ENCODE peak calls at places on chromosomes 4 and X, in nine cellular contexts. One of them, this sample, is unnamed.

GRCh38 chr4:121594796-121595526 is 101.8 kb downstream of the ANXA5 start:
- DNase-seq in fibroblast of pulmonary artery: peak; percentile 93
- DNase-seq in PC-3: peak; percentile 34
- DNase-seq in CD8-positive, alpha-beta T cell: no peak
- DNase-seq in H1: no peak
- DNase-seq in astrocyte: peak; percentile 56
- DNase-seq in coronary artery: no peak
- DNase-seq in BJ: peak; percentile 20
- DNase-seq in body of pancreas: peak; percentile 9
- DNase-seq in this sample: no peak

GRCh38 chrX:123918106-123918721 is 43.3 kb upstream of the STAG2 start:
- DNase-seq in fibroblast of pulmonary artery: no peak
- DNase-seq in PC-3: peak; percentile 52
- DNase-seq in CD8-positive, alpha-beta T cell: no peak
- DNase-seq in H1: no peak
- DNase-seq in astrocyte: no peak
- DNase-seq in coronary artery: no peak
- DNase-seq in BJ: no peak
- DNase-seq in body of pancreas: no peak
- DNase-seq in this sample: no peak

GRCh38 chr4:137609693-137610450 is 77.6 kb upstream of the PCDH18 start:
- DNase-seq in fibroblast of pulmonary artery: peak; percentile 53
- DNase-seq in PC-3: no peak
- DNase-seq in CD8-positive, alpha-beta T cell: no peak
- DNase-seq in H1: no peak
- DNase-seq in astrocyte: peak; percentile 29
- DNase-seq in coronary artery: no peak
- DNase-seq in BJ: peak; percentile 66
- DNase-seq in body of pancreas: no peak
- DNase-seq in this sample: peak; percentile 83

GRCh38 chr4:128825226-128825625 is 15.7 kb downstream of the JADE1 start:
- DNase-seq in fibroblast of pulmonary artery: peak; percentile 23
- DNase-seq in PC-3: peak; percentile 72
- DNase-seq in CD8-positive, alpha-beta T cell: no peak
- DNase-seq in H1: no peak
- DNase-seq in astrocyte: peak; percentile 44
- DNase-seq in coronary artery: no peak
- DNase-seq in BJ: no peak
- DNase-seq in body of pancreas: no peak
- DNase-seq in this sample: no peak

GRCh38 chr4:102174800-102175199 is 170.5 kb downstream of the SLC39A8 start:
- DNase-seq in fibroblast of pulmonary artery: peak; percentile 72
- DNase-seq in PC-3: peak; percentile 32
- DNase-seq in CD8-positive, alpha-beta T cell: no peak
- DNase-seq in H1: no peak
- DNase-seq in astrocyte: peak; percentile 81
- DNase-seq in coronary artery: no peak
- DNase-seq in BJ: peak; percentile 71
- DNase-seq in body of pancreas: no peak
- DNase-seq in this sample: no peak

GRCh38 chr4:22911285-22911684 is 218.5 kb downstream of the GBA3 start:
- DNase-seq in fibroblast of pulmonary artery: no peak
- DNase-seq in PC-3: no peak
- DNase-seq in CD8-positive, alpha-beta T cell: no peak
- DNase-seq in H1: no peak
- DNase-seq in astrocyte: no peak
- DNase-seq in coronary artery: no peak
- DNase-seq in BJ: no peak
- DNase-seq in body of pancreas: no peak
- DNase-seq in this sample: no peak

GRCh38 chrX:49186125-49187027 is at the start of gene PRICKLE3:
- DNase-seq in fibroblast of pulmonary artery: peak; percentile 46
- DNase-seq in PC-3: peak; percentile 79
- DNase-seq in CD8-positive, alpha-beta T cell: peak; percentile 72
- DNase-seq in H1: no peak
- DNase-seq in astrocyte: no peak
- DNase-seq in coronary artery: peak; percentile 88
- DNase-seq in BJ: no peak
- DNase-seq in body of pancreas: peak; percentile 92
- DNase-seq in this sample: no peak

GRCh38 chrX:31260351-31260750 is 188.5 kb upstream of the FTHL17 start:
- DNase-seq in fibroblast of pulmonary artery: peak; percentile 1
- DNase-seq in PC-3: no peak
- DNase-seq in CD8-positive, alpha-beta T cell: no peak
- DNase-seq in H1: no peak
- DNase-seq in astrocyte: peak; percentile 79
- DNase-seq in coronary artery: no peak
- DNase-seq in BJ: no peak
- DNase-seq in body of pancreas: no peak
- DNase-seq in this sample: no peak

GRCh38 chr4:105232374-105232773 is 85.7 kb downstream of the TET2 start:
- DNase-seq in fibroblast of pulmonary artery: no peak
- DNase-seq in PC-3: no peak
- DNase-seq in CD8-positive, alpha-beta T cell: no peak
- DNase-seq in H1: no peak
- DNase-seq in astrocyte: no peak
- DNase-seq in coronary artery: no peak
- DNase-seq in BJ: no peak
- DNase-seq in body of pancreas: no peak
- DNase-seq in this sample: no peak

GRCh38 chr4:81060587-81061339 is 30.3 kb downstream of the BMP3 start:
- DNase-seq in fibroblast of pulmonary artery: no peak
- DNase-seq in PC-3: no peak
- DNase-seq in CD8-positive, alpha-beta T cell: no peak
- DNase-seq in H1: no peak
- DNase-seq in astrocyte: no peak
- DNase-seq in coronary artery: no peak
- DNase-seq in BJ: no peak
- DNase-seq in body of pancreas: no peak
- DNase-seq in this sample: no peak

GRCh38 chr4:3021127-3021526 is 53.2 kb downstream of the HTT-AS start:
- DNase-seq in fibroblast of pulmonary artery: no peak
- DNase-seq in PC-3: no peak
- DNase-seq in CD8-positive, alpha-beta T cell: no peak
- DNase-seq in H1: no peak
- DNase-seq in astrocyte: no peak
- DNase-seq in coronary artery: no peak
- DNase-seq in BJ: no peak
- DNase-seq in body of pancreas: no peak
- DNase-seq in this sample: no peak

GRCh38 chrX:93932471-93933220 is 258.6 kb downstream of the FAM133A start:
- DNase-seq in fibroblast of pulmonary artery: no peak
- DNase-seq in PC-3: peak; percentile 25
- DNase-seq in CD8-positive, alpha-beta T cell: no peak
- DNase-seq in H1: no peak
- DNase-seq in astrocyte: no peak
- DNase-seq in coronary artery: no peak
- DNase-seq in BJ: no peak
- DNase-seq in body of pancreas: no peak
- DNase-seq in this sample: no peak

GRCh38 chrX:118528089-118528753 is 32.6 kb downstream of the DOCK11 start:
- DNase-seq in fibroblast of pulmonary artery: no peak
- DNase-seq in PC-3: no peak
- DNase-seq in CD8-positive, alpha-beta T cell: peak; percentile 58
- DNase-seq in H1: no peak
- DNase-seq in astrocyte: no peak
- DNase-seq in coronary artery: no peak
- DNase-seq in BJ: no peak
- DNase-seq in body of pancreas: no peak
- DNase-seq in this sample: no peak

GRCh38 chr4:86592553-86593249 is 1.4 kb upstream of the PTPN13 start:
- DNase-seq in fibroblast of pulmonary artery: peak; percentile 26
- DNase-seq in PC-3: peak; percentile 45
- DNase-seq in CD8-positive, alpha-beta T cell: no peak
- DNase-seq in H1: no peak
- DNase-seq in astrocyte: peak; percentile 45
- DNase-seq in coronary artery: no peak
- DNase-seq in BJ: no peak
- DNase-seq in body of pancreas: no peak
- DNase-seq in this sample: no peak

GRCh38 chr4:139454111-139454600 is at the start of gene RAB33B:
- DNase-seq in fibroblast of pulmonary artery: peak; percentile 92
- DNase-seq in PC-3: no peak
- DNase-seq in CD8-positive, alpha-beta T cell: no peak
- DNase-seq in H1: no peak
- DNase-seq in astrocyte: no peak
- DNase-seq in coronary artery: no peak
- DNase-seq in BJ: no peak
- DNase-seq in body of pancreas: no peak
- DNase-seq in this sample: peak; percentile 48

GRCh38 chrX:110412971-110413726 is 54.5 kb downstream of the RTL9 start:
- DNase-seq in fibroblast of pulmonary artery: peak; percentile 73
- DNase-seq in PC-3: peak; percentile 82
- DNase-seq in CD8-positive, alpha-beta T cell: peak; percentile 62
- DNase-seq in H1: no peak
- DNase-seq in astrocyte: no peak
- DNase-seq in coronary artery: peak; percentile 74
- DNase-seq in BJ: no peak
- DNase-seq in body of pancreas: peak; percentile 81
- DNase-seq in this sample: no peak

GRCh38 chr4:120939693-120940092 is 17.2 kb upstream of the PRDM5 start:
- DNase-seq in fibroblast of pulmonary artery: no peak
- DNase-seq in PC-3: peak; percentile 17
- DNase-seq in CD8-positive, alpha-beta T cell: no peak
- DNase-seq in H1: no peak
- DNase-seq in astrocyte: no peak
- DNase-seq in coronary artery: no peak
- DNase-seq in BJ: no peak
- DNase-seq in body of pancreas: no peak
- DNase-seq in this sample: no peak

GRCh38 chr4:190121759-190122158 is 51.8 kb upstream of the DUX4 start:
- DNase-seq in fibroblast of pulmonary artery: no peak
- DNase-seq in PC-3: no peak
- DNase-seq in CD8-positive, alpha-beta T cell: no peak
- DNase-seq in H1: no peak
- DNase-seq in astrocyte: no peak
- DNase-seq in coronary artery: peak; percentile 11
- DNase-seq in BJ: no peak
- DNase-seq in body of pancreas: no peak
- DNase-seq in this sample: no peak

GRCh38 chr4:153260553-153261306 is 56.5 kb downstream of the TRIM2 start:
- DNase-seq in fibroblast of pulmonary artery: peak; percentile 53
- DNase-seq in PC-3: no peak
- DNase-seq in CD8-positive, alpha-beta T cell: no peak
- DNase-seq in H1: no peak
- DNase-seq in astrocyte: no peak
- DNase-seq in coronary artery: no peak
- DNase-seq in BJ: peak; percentile 69
- DNase-seq in body of pancreas: no peak
- DNase-seq in this sample: peak; percentile 76

GRCh38 chrX:125288343-125288742 is 31.3 kb upstream of the TEX13C start:
- DNase-seq in fibroblast of pulmonary artery: no peak
- DNase-seq in PC-3: no peak
- DNase-seq in CD8-positive, alpha-beta T cell: no peak
- DNase-seq in H1: no peak
- DNase-seq in astrocyte: no peak
- DNase-seq in coronary artery: no peak
- DNase-seq in BJ: no peak
- DNase-seq in body of pancreas: no peak
- DNase-seq in this sample: no peak

GRCh38 chr4:177907736-177908424 is 465.6 kb upstream of the AGA start:
- DNase-seq in fibroblast of pulmonary artery: no peak
- DNase-seq in PC-3: no peak
- DNase-seq in CD8-positive, alpha-beta T cell: no peak
- DNase-seq in H1: no peak
- DNase-seq in astrocyte: no peak
- DNase-seq in coronary artery: no peak
- DNase-seq in BJ: no peak
- DNase-seq in body of pancreas: no peak
- DNase-seq in this sample: no peak
- H3K4me3 ChIP-seq in fibroblast of pulmonary artery: no peak overlapping the region
- H3K4me3 ChIP-seq in PC-3: no peak overlapping the region
- H3K4me3 ChIP-seq in CD8-positive, alpha-beta T cell: no peak overlapping the region
- H3K4me3 ChIP-seq in H1: no peak overlapping the region
- H3K4me3 ChIP-seq in astrocyte: no peak overlapping the region
- H3K4me3 ChIP-seq in coronary artery: no peak overlapping the region
- H3K4me3 ChIP-seq in BJ: no peak overlapping the region
- H3K4me3 ChIP-seq in body of pancreas: no peak overlapping the region
- H3K4me3 ChIP-seq in this sample: no peak overlapping the region

DNA sequence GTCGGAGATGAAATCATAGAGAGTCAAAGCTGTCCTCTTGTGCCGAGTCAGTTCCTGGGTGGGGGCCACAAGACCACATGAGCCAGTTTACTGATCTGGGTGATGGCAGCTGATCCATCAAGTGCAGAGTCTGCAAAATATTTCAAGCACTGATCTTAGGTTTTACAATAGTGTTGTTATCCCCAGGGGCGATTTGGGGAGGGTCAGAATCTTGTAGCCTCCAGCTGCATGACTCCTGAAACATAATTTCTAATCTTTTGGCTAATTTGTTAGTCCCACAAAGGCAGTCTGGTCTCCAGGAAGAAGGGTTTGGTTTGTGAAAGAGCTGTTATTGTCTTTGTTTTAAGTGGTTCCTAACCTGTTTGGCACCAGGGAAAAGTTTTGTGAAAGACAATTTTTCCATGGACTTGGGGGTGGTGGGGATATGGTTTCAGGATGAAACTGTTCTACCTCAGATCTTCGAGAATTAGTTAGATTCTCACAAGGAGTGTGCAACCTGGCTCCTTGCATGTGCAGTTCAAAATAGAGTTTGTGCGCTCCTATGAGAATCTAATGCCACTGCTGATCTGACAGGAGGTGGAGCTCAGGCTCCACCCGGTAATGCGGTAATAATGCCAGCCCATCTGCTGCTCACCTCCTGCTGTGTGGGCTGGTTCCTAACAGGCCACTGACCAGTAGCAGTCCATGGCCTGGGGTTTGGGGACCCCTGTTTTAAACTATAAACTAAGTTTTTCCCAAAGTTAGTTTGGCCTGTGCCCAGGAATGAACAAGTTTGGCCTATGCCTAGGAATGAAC is 29.2 kb downstream of the METAP1 start:
- DNase-seq in fibroblast of pulmonary artery: no peak
- DNase-seq in PC-3: no peak
- DNase-seq in CD8-positive, alpha-beta T cell: no peak
- DNase-seq in H1: no peak
- DNase-seq in astrocyte: no peak
- DNase-seq in coronary artery: no peak
- DNase-seq in BJ: no peak
- DNase-seq in body of pancreas: peak; percentile 59
- DNase-seq in this sample: no peak
- TF ChIP-seq CTCF in fibroblast of pulmonary artery: no peak
- TF ChIP-seq CTCF in PC-3: no peak
- TF ChIP-seq CTCF in CD8-positive, alpha-beta T cell: no peak
- TF ChIP-seq CTCF in H1: no peak
- TF ChIP-seq CTCF in astrocyte: no peak
- TF ChIP-seq CTCF in coronary artery: no peak
- TF ChIP-seq CTCF in BJ: no peak
- TF ChIP-seq CTCF in body of pancreas: no peak
- TF ChIP-seq CTCF in this sample: no peak

GRCh38 chr4:168655182-168655581 is 158.3 kb downstream of the PALLD start:
- DNase-seq in fibroblast of pulmonary artery: no peak
- DNase-seq in PC-3: no peak
- DNase-seq in CD8-positive, alpha-beta T cell: no peak
- DNase-seq in H1: no peak
- DNase-seq in astrocyte: no peak
- DNase-seq in coronary artery: no peak
- DNase-seq in BJ: no peak
- DNase-seq in body of pancreas: no peak
- DNase-seq in this sample: no peak
- H3K4me3 ChIP-seq in fibroblast of pulmonary artery: no peak overlapping the region
- H3K4me3 ChIP-seq in PC-3: no peak overlapping the region
- H3K4me3 ChIP-seq in CD8-positive, alpha-beta T cell: no peak overlapping the region
- H3K4me3 ChIP-seq in H1: no peak overlapping the region
- H3K4me3 ChIP-seq in astrocyte: no peak overlapping the region
- H3K4me3 ChIP-seq in coronary artery: no peak overlapping the region
- H3K4me3 ChIP-seq in BJ: no peak overlapping the region
- H3K4me3 ChIP-seq in body of pancreas: no peak overlapping the region
- H3K4me3 ChIP-seq in this sample: no peak overlapping the region

GRCh38 chr4:155234206-155234605 is 25.8 kb downstream of the NPY2R start:
- DNase-seq in fibroblast of pulmonary artery: no peak
- DNase-seq in PC-3: no peak
- DNase-seq in CD8-positive, alpha-beta T cell: no peak
- DNase-seq in H1: no peak
- DNase-seq in astrocyte: no peak
- DNase-seq in coronary artery: no peak
- DNase-seq in BJ: no peak
- DNase-seq in body of pancreas: no peak
- DNase-seq in this sample: no peak
- TF ChIP-seq CTCF in fibroblast of pulmonary artery: no peak
- TF ChIP-seq CTCF in PC-3: no peak
- TF ChIP-seq CTCF in CD8-positive, alpha-beta T cell: no peak
- TF ChIP-seq CTCF in H1: no peak
- TF ChIP-seq CTCF in astrocyte: no peak
- TF ChIP-seq CTCF in coronary artery: no peak
- TF ChIP-seq CTCF in BJ: no peak
- TF ChIP-seq CTCF in body of pancreas: no peak
- TF ChIP-seq CTCF in this sample: no peak